ENCODE peak calls at places on chromosomes 4 and X, in ten cellular contexts. A, B, F, W, D, Q, H, O, S and N are unnamed samples.

GRCh38 chr4:37430718-37431416 is 186.3 kb downstream of the NWD2 start:
- DNase-seq in A (no peak), B (no peak), F (no peak), W (no peak), D (no peak), Q (no peak), H (no peak), O (no peak), S (no peak), N (no peak)

GRCh38 chr4:37693450-37694190 is 7.4 kb upstream of the RELL1 start:
- DNase-seq in A (peak), B (no peak), F (peak), W (no peak), D (no peak), Q (no peak), H (no peak), O (no peak), S (peak), N (peak)

GRCh38 chrX:40478457-40479065 is 102.2 kb upstream of the ATP6AP2 start:
- DNase-seq in A (no peak), B (no peak), F (no peak), W (no peak), D (no peak), Q (no peak), H (no peak), O (no peak), S (no peak), N (no peak)

GRCh38 chrX:154507673-154508072 is 8.4 kb downstream of the FAM3A start:
- DNase-seq in A (no peak), B (no peak), F (no peak), W (no peak), D (no peak), Q (no peak), H (no peak), O (no peak), S (no peak), N (no peak)

GRCh38 chr4:153247116-153247490 is 42.9 kb downstream of the TRIM2 start:
- DNase-seq in A (no peak), B (no peak), F (no peak), W (no peak), D (no peak), Q (no peak), H (no peak), O (no peak), S (no peak), N (no peak)

GRCh38 chrX:10054396-10054795 is 87.2 kb downstream of the CLDN34 start:
- DNase-seq in A (no peak), B (no peak), F (no peak), W (no peak), D (no peak), Q (no peak), H (no peak), O (no peak), S (no peak), N (no peak)

GRCh38 chr4:169185133-169185956 is 85.4 kb downstream of the SH3RF1 start:
- DNase-seq in A (no peak), B (no peak), F (no peak), W (no peak), D (no peak), Q (no peak), H (no peak), O (no peak), S (peak), N (no peak)

GRCh38 chr4:5386921-5387320 is 321.4 kb downstream of the EVC2 start:
- DNase-seq in A (no peak), B (no peak), F (no peak), W (no peak), D (no peak), Q (no peak), H (no peak), O (no peak), S (no peak), N (no peak)

GRCh38 chr4:27357283-27357682 is 496.6 kb downstream of the STIM2 start:
- DNase-seq in A (peak), B (no peak), F (peak), W (no peak), D (no peak), Q (no peak), H (no peak), O (no peak), S (peak), N (peak)

GRCh38 chr4:8848507-8849265 is 23.0 kb downstream of the HMX1 start:
- DNase-seq in A (no peak), B (no peak), F (no peak), W (no peak), D (peak), Q (no peak), H (no peak), O (no peak), S (no peak), N (no peak)

GRCh38 chr4:147039991-147040575 is 94.4 kb upstream of the TTC29 start:
- DNase-seq in A (no peak), B (no peak), F (no peak), W (no peak), D (no peak), Q (no peak), H (no peak), O (no peak), S (no peak), N (no peak)

GRCh38 chr4:94635172-94635571 is 122.6 kb upstream of the BMPR1B start:
- DNase-seq in A (peak), B (no peak), F (peak), W (no peak), D (no peak), Q (no peak), H (no peak), O (no peak), S (peak), N (peak)

GRCh38 chrX:10479508-10479907 is 140.9 kb downstream of the MID1 start:
- DNase-seq in A (no peak), B (no peak), F (no peak), W (no peak), D (no peak), Q (no peak), H (no peak), O (no peak), S (no peak), N (no peak)

GRCh38 chr4:6207602-6208001 is 7.3 kb upstream of the JAKMIP1 start:
- DNase-seq in A (no peak), B (no peak), F (no peak), W (no peak), D (no peak), Q (no peak), H (no peak), O (no peak), S (no peak), N (no peak)

GRCh38 chr4:79623125-79623905 is 215.3 kb upstream of the GK2 start:
- DNase-seq in A (no peak), B (no peak), F (peak), W (no peak), D (no peak), Q (no peak), H (peak), O (no peak), S (peak), N (peak)

GRCh38 chr4:22389240-22389871 is 126.5 kb downstream of the ADGRA3 start:
- DNase-seq in A (peak), B (peak), F (peak), W (no peak), D (peak), Q (no peak), H (peak), O (no peak), S (peak), N (peak)

GRCh38 chrX:16212436-16212835 is 45.2 kb downstream of the MAGEB17 start:
- DNase-seq in A (peak), B (no peak), F (no peak), W (no peak), D (peak), Q (no peak), H (no peak), O (no peak), S (peak), N (peak)

GRCh38 chr4:77079281-77079680 is 3.5 kb upstream of the CCNI start:
- DNase-seq in A (no peak), B (no peak), F (no peak), W (no peak), D (no peak), Q (no peak), H (no peak), O (no peak), S (no peak), N (no peak)

GRCh38 chr4:771464-771863 is 54.5 kb downstream of the CPLX1 start:
- DNase-seq in A (no peak), B (no peak), F (no peak), W (no peak), D (no peak), Q (no peak), H (no peak), O (no peak), S (no peak), N (no peak)

GRCh38 chr4:108651068-108651794 is 832 bp downstream of the OSTC start:
- DNase-seq in A (peak), B (no peak), F (peak), W (no peak), D (no peak), Q (no peak), H (no peak), O (no peak), S (peak), N (peak)

GRCh38 chrX:150036181-150036580 is 97.9 kb upstream of the EOLA2 start:
- DNase-seq in A (peak), B (no peak), F (peak), W (no peak), D (no peak), Q (peak), H (no peak), O (no peak), S (peak), N (peak)

GRCh38 chrX:103941201-103941975 is 21.0 kb upstream of the TMSB15B start:
- DNase-seq in A (peak), B (no peak), F (peak), W (no peak), D (no peak), Q (no peak), H (no peak), O (no peak), S (peak), N (peak)

GRCh38 chrX:38271154-38271716 is 50.6 kb upstream of the SRPX start:
- DNase-seq in A (peak), B (no peak), F (no peak), W (no peak), D (no peak), Q (no peak), H (no peak), O (no peak), S (no peak), N (no peak)

GRCh38 chr4:93084599-93085305 is 743.8 kb upstream of the ATOH1 start:
- DNase-seq in A (no peak), B (no peak), F (no peak), W (no peak), D (no peak), Q (no peak), H (no peak), O (no peak), S (no peak), N (no peak)

GRCh38 chr4:106366026-106366425 is 2.6 kb downstream of the GIMD1 start:
- DNase-seq in A (peak), B (no peak), F (peak), W (no peak), D (no peak), Q (no peak), H (no peak), O (no peak), S (peak), N (no peak)

GRCh38 chr4:142043509-142043908 is 407.1 kb downstream of the IL15 start:
- DNase-seq in A (no peak), B (no peak), F (peak), W (no peak), D (no peak), Q (no peak), H (no peak), O (no peak), S (no peak), N (peak)

GRCh38 chrX:47556045-47556623 is 4.9 kb upstream of the ARAF start:
- DNase-seq in A (peak), B (peak), F (peak), W (peak), D (peak), Q (peak), H (peak), O (peak), S (peak), N (peak)

GRCh38 chrX:132758778-132759177 is 199.7 kb downstream of the HS6ST2 start:
- DNase-seq in A (no peak), B (no peak), F (no peak), W (no peak), D (peak), Q (no peak), H (no peak), O (no peak), S (no peak), N (no peak)

GRCh38 chr4:148632476-148632875 is 190.3 kb upstream of the NR3C2 start:
- DNase-seq in A (no peak), B (no peak), F (no peak), W (no peak), D (no peak), Q (no peak), H (no peak), O (no peak), S (no peak), N (no peak)

GRCh38 chr4:86963697-86964096 is 28.9 kb downstream of the AFF1 start:
- DNase-seq in A (peak), B (no peak), F (no peak), W (no peak), D (no peak), Q (no peak), H (no peak), O (no peak), S (no peak), N (no peak)

GRCh38 chr4:26861434-26862186 is 969 bp downstream of the STIM2 start:
- DNase-seq in A (peak), B (peak), F (peak), W (peak), D (peak), Q (no peak), H (peak), O (peak), S (peak), N (peak)

GRCh38 chrX:47156611-47157520 is 11.8 kb downstream of the RBM10 start:
- DNase-seq in A (no peak), B (no peak), F (no peak), W (no peak), D (no peak), Q (no peak), H (no peak), O (no peak), S (no peak), N (no peak)

GRCh38 chrX:119686087-119686639 is 6.8 kb downstream of the SEPTIN6 start:
- DNase-seq in A (no peak), B (peak), F (peak), W (no peak), D (peak), Q (no peak), H (no peak), O (no peak), S (peak), N (peak)

GRCh38 chrX:21723097-21723496 is 34.8 kb downstream of the SMPX start:
- DNase-seq in A (no peak), B (no peak), F (no peak), W (no peak), D (no peak), Q (no peak), H (no peak), O (no peak), S (no peak), N (no peak)

GRCh38 chrX:20609916-20610415 is 343.3 kb upstream of the RPS6KA3 start:
- DNase-seq in A (no peak), B (no peak), F (no peak), W (no peak), D (no peak), Q (no peak), H (no peak), O (no peak), S (no peak), N (no peak)

GRCh38 chrX:69128573-69128972 is 36.7 kb downstream of the PJA1 start:
- DNase-seq in A (peak), B (no peak), F (peak), W (no peak), D (peak), Q (no peak), H (no peak), O (no peak), S (peak), N (no peak)

GRCh38 chrX:135522132-135522530 is 1.7 kb downstream of the INTS6L start:
- DNase-seq in A (no peak), B (no peak), F (no peak), W (no peak), D (no peak), Q (no peak), H (no peak), O (no peak), S (no peak), N (no peak)